ENCODE peak calls at places on chromosomes 5 and 9, in eight cellular contexts. J is RWPE1; W is aorta; F is keratinocyte; V is small intestine; Z is PC-3; X is stomach; T is CD4-positive, CD25-positive, alpha-beta regulatory T cell. N is an unnamed sample.

GRCh38 chr5:14728109-14728938 is 63.8 kb downstream of the OTULIN start:
- DNase-seq in J (no peak), W (no peak), F (no peak), V (peak), Z (no peak), X (no peak), T (no peak), N (no peak)

GRCh38 chr5:174383196-174384178 is 338.0 kb downstream of the NSG2 start:
- DNase-seq in J (peak), W (no peak), F (peak), V (no peak), Z (no peak), X (no peak), T (no peak), N (no peak)

GRCh38 chr9:114273461-114273881 is 49.4 kb upstream of the ORM1 start:
- DNase-seq in J (peak), W (peak), F (no peak), V (no peak), Z (no peak), X (no peak), T (no peak), N (peak)

GRCh38 chr5:179887802-179888201 is 19.9 kb downstream of the TBC1D9B start:
- DNase-seq in J (no peak), W (no peak), F (no peak), V (no peak), Z (no peak), X (no peak), T (no peak), N (no peak)

GRCh38 chr9:126952180-126952960 is 37.8 kb downstream of the RALGPS1 start:
- DNase-seq in J (no peak), W (no peak), F (no peak), V (no peak), Z (no peak), X (no peak), T (no peak), N (no peak)

GRCh38 chr5:163696270-163696887 is 191.0 kb downstream of the MAT2B start:
- DNase-seq in J (peak), W (no peak), F (no peak), V (peak), Z (peak), X (no peak), T (peak), N (no peak)

GRCh38 chr5:130528474-130528873 is 624.2 kb downstream of the CHSY3 start:
- DNase-seq in J (peak), W (no peak), F (peak), V (no peak), Z (peak), X (no peak), T (no peak), N (no peak)

GRCh38 chr9:92659601-92660000 is 10.3 kb downstream of the IPPK start:
- DNase-seq in J (no peak), W (peak), F (no peak), V (no peak), Z (no peak), X (no peak), T (no peak), N (no peak)

GRCh38 chr9:134585746-134586706 is 55.6 kb upstream of the COL5A1 start:
- DNase-seq in J (peak), W (no peak), F (no peak), V (no peak), Z (peak), X (no peak), T (no peak), N (peak)

GRCh38 chr9:13688223-13688989 is 408.9 kb upstream of the MPDZ start:
- DNase-seq in J (no peak), W (no peak), F (no peak), V (no peak), Z (peak), X (no peak), T (no peak), N (no peak)

GRCh38 chr9:114988962-114989599 is 58.7 kb upstream of the TNFSF8 start:
- DNase-seq in J (peak), W (no peak), F (no peak), V (no peak), Z (peak), X (no peak), T (no peak), N (no peak)

GRCh38 chr5:59001154-59001553 is 418.3 kb downstream of the RAB3C start:
- DNase-seq in J (no peak), W (no peak), F (no peak), V (no peak), Z (no peak), X (no peak), T (no peak), N (no peak)

GRCh38 chr9:80134487-80134886 is 562.7 kb downstream of the TLE4 start:
- DNase-seq in J (no peak), W (no peak), F (no peak), V (no peak), Z (no peak), X (no peak), T (no peak), N (no peak)

GRCh38 chr5:120345947-120346346 is 118.2 kb upstream of the PRR16 start:
- DNase-seq in J (no peak), W (no peak), F (no peak), V (no peak), Z (no peak), X (no peak), T (no peak), N (no peak)

GRCh38 chr5:135577421-135577820 is 1.4 kb downstream of the CXCL14 start:
- DNase-seq in J (no peak), W (no peak), F (no peak), V (no peak), Z (no peak), X (no peak), T (no peak), N (no peak)

GRCh38 chr5:149320791-149321330 is 24.4 kb upstream of the GRPEL2 start:
- DNase-seq in J (peak), W (peak), F (peak), V (peak), Z (peak), X (peak), T (peak), N (no peak)

GRCh38 chr5:66981705-66982387 is 214.8 kb downstream of the CD180 start:
- DNase-seq in J (no peak), W (no peak), F (no peak), V (no peak), Z (no peak), X (no peak), T (no peak), N (no peak)
- H3K27ac ChIP-seq in J (no peak), W (no peak), F (no peak), V (no peak), Z (no peak), X (peak), T (no peak), N (peak)

GRCh38 chr5:6377582-6378127 is 692 bp downstream of the MED10 start:
- DNase-seq in J (no peak), W (no peak), F (no peak), V (no peak), Z (no peak), X (no peak), T (no peak), N (peak)

GRCh38 chr5:6373081-6373846 is 5.1 kb downstream of the MED10 start:
- DNase-seq in J (no peak), W (no peak), F (no peak), V (no peak), Z (no peak), X (no peak), T (no peak), N (peak)

GRCh38 chr5:6378128-6379023 is at the start of gene MED10:
- DNase-seq in J (peak), W (peak), F (peak), V (peak), Z (peak), X (peak), T (peak), N (peak)

GRCh38 chr5:6379246-6379645 is 899 bp upstream of the MED10 start:
- DNase-seq in J (no peak), W (no peak), F (no peak), V (no peak), Z (no peak), X (no peak), T (no peak), N (peak)

GRCh38 chr5:6377121-6377520 is 1.2 kb downstream of the MED10 start:
- DNase-seq in J (no peak), W (no peak), F (no peak), V (no peak), Z (peak), X (no peak), T (no peak), N (no peak)
- H3K27ac ChIP-seq in J (no peak), W (peak), F (no peak), V (no peak), Z (no peak), X (no peak), T (peak), N (no peak)

GRCh38 chr5:53603009-53603687 is 42.7 kb downstream of the NDUFS4 start:
- DNase-seq in J (no peak), W (no peak), F (no peak), V (no peak), Z (no peak), X (no peak), T (no peak), N (no peak)

GRCh38 chr5:53607896-53608295 is 47.5 kb downstream of the NDUFS4 start:
- DNase-seq in J (no peak), W (no peak), F (no peak), V (no peak), Z (no peak), X (no peak), T (no peak), N (no peak)

GRCh38 chr5:53601570-53601969 is 41.1 kb downstream of the NDUFS4 start:
- DNase-seq in J (peak), W (no peak), F (peak), V (no peak), Z (peak), X (no peak), T (no peak), N (no peak)

GRCh38 chr5:53604309-53604708 is 43.9 kb downstream of the NDUFS4 start:
- DNase-seq in J (no peak), W (no peak), F (no peak), V (no peak), Z (no peak), X (no peak), T (no peak), N (no peak)
- H3K27ac ChIP-seq in J (no peak), W (no peak), F (no peak), V (no peak), Z (peak), X (no peak), T (no peak), N (no peak)

GRCh38 chr5:170524576-170524975 is 20.8 kb downstream of the KCNIP1 start:
- DNase-seq in J (no peak), W (no peak), F (no peak), V (no peak), Z (no peak), X (no peak), T (no peak), N (no peak)

GRCh38 chr5:170522211-170523128 is 18.6 kb downstream of the KCNIP1 start:
- DNase-seq in J (peak), W (no peak), F (peak), V (no peak), Z (peak), X (no peak), T (no peak), N (no peak)

GRCh38 chr5:170525450-170526211 is 21.8 kb downstream of the KCNIP1 start:
- DNase-seq in J (no peak), W (no peak), F (no peak), V (no peak), Z (no peak), X (no peak), T (no peak), N (no peak)

GRCh38 chr5:170523129-170523497 is 19.3 kb downstream of the KCNIP1 start:
- DNase-seq in J (no peak), W (no peak), F (no peak), V (no peak), Z (no peak), X (no peak), T (no peak), N (no peak)

GRCh38 chr5:170523830-170524229 is 20.0 kb downstream of the KCNIP1 start:
- DNase-seq in J (no peak), W (no peak), F (no peak), V (no peak), Z (no peak), X (no peak), T (no peak), N (no peak)
- H3K27ac ChIP-seq in J (peak), W (no peak), F (no peak), V (no peak), Z (no peak), X (no peak), T (no peak), N (no peak)

DNA sequence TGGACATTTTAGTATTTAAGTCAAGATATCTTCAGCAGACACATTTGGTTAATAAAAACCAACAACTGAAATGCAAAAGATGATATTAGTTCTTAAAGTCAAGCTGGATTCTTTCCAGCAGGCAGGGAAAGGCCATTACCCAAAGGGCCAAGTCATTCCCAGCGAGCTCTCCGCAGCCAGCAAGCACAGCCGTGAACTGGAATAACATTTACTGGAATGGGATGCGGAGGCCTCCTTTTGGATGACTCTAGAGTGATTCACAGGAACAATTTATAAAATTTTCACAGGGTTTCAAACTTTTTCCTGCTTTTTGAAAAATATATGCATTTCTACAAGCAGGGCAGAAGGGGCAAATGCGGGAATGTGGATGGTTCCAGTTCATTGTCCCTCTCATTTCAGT is 76.6 kb upstream of the DAB2 start:
- DNase-seq in J (peak), W (peak), F (no peak), V (no peak), Z (peak), X (no peak), T (no peak), N (no peak)
- H3K27ac ChIP-seq in J (no peak), W (no peak), F (no peak), V (no peak), Z (peak), X (peak), T (no peak), N (peak)